ENCODE peak calls at places on chromosomes 3 and 15, in eight cellular contexts. H, S, P, Q, W, J, K and C are unnamed samples.

GRCh38 chr15:68430471-68431036 is 1.4 kb downstream of the ITGA11 start:
- DNase-seq in S (peak; percentile 36), H (no peak), P (no peak), K (peak; percentile 28), Q (no peak), J (peak; percentile 44), W (peak; percentile 83), C (no peak)

GRCh38 chr15:68783226-68784054 is 37.3 kb downstream of the ANP32A start:
- DNase-seq in W (no peak), S (no peak), P (no peak), Q (peak; percentile 19), K (no peak), H (peak; percentile 81), J (peak; percentile 61), C (peak; percentile 89)

GRCh38 chr3:58351920-58352319 is 19.2 kb downstream of the PXK start:
- DNase-seq in Q (no peak), J (no peak), P (no peak), H (no peak), S (no peak), K (no peak), W (no peak), C (peak; percentile 35)

GRCh38 chr3:73150369-73150768 is 88.9 kb downstream of the EBLN2 start:
- DNase-seq in H (no peak), S (no peak), P (no peak), W (no peak), K (no peak), J (no peak), Q (no peak), C (no peak)

GRCh38 chr15:101723161-101723873 is 956 bp downstream of the TARS3 start:
- DNase-seq in Q (no peak), K (peak; percentile 73), H (no peak), S (peak; percentile 58), P (no peak), W (no peak), J (no peak), C (no peak)

GRCh38 chr3:123949606-123950005 is 11.4 kb downstream of the CCDC14 start:
- DNase-seq in K (peak; percentile 84), W (no peak), S (no peak), P (no peak), J (no peak), H (no peak), Q (no peak), C (no peak)

GRCh38 chr3:42267878-42268277 is 1.9 kb upstream of the CCK start:
- DNase-seq in H (no peak), P (no peak), S (peak; percentile 23), K (no peak), Q (no peak), J (no peak), W (no peak), C (no peak)

GRCh38 chr3:185658504-185658912 is 72.4 kb downstream of the SENP2 start:
- DNase-seq in J (peak; percentile 90), W (peak; percentile 95), H (peak; percentile 75), S (peak; percentile 92), P (no peak), K (peak; percentile 99), Q (peak; percentile 14), C (no peak)

GRCh38 chr3:170320471-170321121 is 36.9 kb upstream of the SKIL start:
- DNase-seq in W (no peak), S (no peak), H (no peak), K (no peak), Q (no peak), P (no peak), J (no peak), C (no peak)

GRCh38 chr3:179929091-179929529 is 107.6 kb downstream of the PEX5L start:
- DNase-seq in Q (peak; percentile 35), K (peak; percentile 67), H (no peak), W (no peak), J (no peak), S (no peak), P (no peak), C (peak; percentile 46)

GRCh38 chr3:194884649-194885315 is 199.1 kb downstream of the FAM43A start:
- DNase-seq in J (no peak), H (no peak), P (no peak), S (no peak), Q (no peak), W (peak; percentile 17), K (no peak), C (no peak)

GRCh38 chr15:92882697-92883642 is 17.2 kb upstream of the CHD2 start:
- DNase-seq in P (no peak), S (no peak), J (peak; percentile 74), H (peak; percentile 77), K (peak; percentile 51), W (no peak), Q (no peak), C (peak; percentile 70)

GRCh38 chr15:60423540-60423939 is 25.8 kb upstream of the ANXA2 start:
- DNase-seq in Q (peak; percentile 44), J (no peak), H (no peak), S (peak; percentile 79), P (no peak), K (peak; percentile 96), W (no peak), C (no peak)

GRCh38 chr15:60428935-60429334 is 31.1 kb upstream of the ANXA2 start:
- DNase-seq in Q (no peak), J (no peak), W (no peak), P (no peak), S (no peak), K (no peak), H (no peak), C (no peak)

GRCh38 chr15:60424006-60424405 is 26.2 kb upstream of the ANXA2 start:
- DNase-seq in W (no peak), J (no peak), P (no peak), K (no peak), S (no peak), Q (no peak), H (no peak), C (no peak)

GRCh38 chr15:60421544-60421943 is 23.8 kb upstream of the ANXA2 start:
- DNase-seq in S (peak; percentile 54), Q (no peak), K (peak; percentile 76), W (no peak), H (no peak), J (no peak), P (no peak), C (no peak)

DNA sequence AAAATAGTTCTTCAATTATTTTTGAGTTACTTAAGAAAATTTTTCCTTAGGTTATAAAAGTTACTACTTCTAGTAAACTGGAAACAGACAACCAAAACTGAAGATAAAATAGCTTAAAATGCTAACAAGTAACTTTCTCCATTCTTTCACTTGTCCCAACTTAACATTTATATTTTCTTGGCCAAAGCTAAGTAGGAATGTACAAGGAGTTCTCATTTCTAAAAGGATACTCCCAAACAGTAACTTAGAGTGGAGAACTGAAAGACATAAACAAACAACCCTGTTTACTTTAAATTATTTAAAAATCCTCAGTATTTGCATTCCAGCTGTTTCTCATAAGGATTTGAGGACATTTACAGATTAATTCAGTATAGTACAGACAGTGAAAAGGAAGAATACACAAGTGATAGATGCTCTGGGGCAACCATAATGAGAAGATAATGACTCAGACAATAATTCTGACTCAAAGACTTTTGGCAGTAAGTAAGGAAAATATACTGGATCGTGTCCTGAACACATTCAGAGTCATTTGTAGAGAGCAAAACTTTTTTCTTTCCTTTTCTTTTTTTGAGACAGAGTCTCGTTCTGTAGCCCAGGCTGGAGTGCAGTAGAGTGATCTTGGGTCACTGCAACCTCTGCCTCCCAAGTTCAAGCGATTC is 29.2 kb upstream of the ANXA2 start:
- DNase-seq in W (no peak), P (no peak), S (no peak), K (peak; percentile 91), H (no peak), Q (no peak), J (no peak), C (no peak)
- H3K36me3 ChIP-seq in W (peaks cover 24% of the 10 kb centered on the region), P (no peaks in the 10 kb centered on the region), S (peaks cover 22% of the 10 kb centered on the region), K (peaks cover 6% of the 10 kb centered on the region), H (peaks cover 29% of the 10 kb centered on the region), Q (peaks cover 5% of the 10 kb centered on the region), J (peaks cover 3% of the 10 kb centered on the region), C (peaks cover 7% of the 10 kb centered on the region)

GRCh38 chr3:183662099-183662498 is 26.7 kb downstream of the KLHL24 start:
- DNase-seq in S (no peak), K (peak; percentile 33), Q (no peak), W (no peak), J (no peak), P (no peak), H (no peak), C (no peak)
- H3K4me3 ChIP-seq in S (no peak overlapping the region), K (no peak overlapping the region), Q (no peak overlapping the region), W (no peak overlapping the region), J (no peak overlapping the region), P (no peak overlapping the region), H (no peak overlapping the region), C (no peak overlapping the region)

DNA sequence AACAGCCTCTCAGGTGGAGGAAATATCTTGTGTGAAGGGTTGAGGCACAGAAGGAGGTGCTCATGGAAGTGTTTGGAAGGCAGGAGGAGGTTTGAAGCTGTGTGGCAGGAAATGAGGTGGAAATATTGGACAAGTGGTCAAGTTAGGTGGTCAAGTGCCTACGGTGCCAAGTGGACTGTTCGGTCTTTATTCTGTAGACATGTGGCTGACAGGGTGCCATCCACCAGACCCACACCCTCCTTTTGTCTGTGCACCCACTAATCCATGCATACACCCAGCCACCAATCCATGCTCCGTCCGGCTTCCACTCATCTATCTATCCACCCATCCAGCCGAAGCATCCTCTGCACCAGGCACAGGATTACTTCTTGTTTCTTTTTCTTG is 2.2 kb downstream of the SLC6A20 start:
- DNase-seq in J (no peak), W (no peak), K (no peak), Q (no peak), S (no peak), P (no peak), H (no peak), C (no peak)
- H3K27me3 ChIP-seq in J (peaks cover 40% of the 10 kb centered on the region), W (peaks cover 24% of the 10 kb centered on the region), K (peaks cover 89% of the 10 kb centered on the region), Q (peaks cover 2% of the 10 kb centered on the region), S (peaks cover 48% of the 10 kb centered on the region), P (peaks cover 3% of the 10 kb centered on the region), H (peaks cover 50% of the 10 kb centered on the region), C (peaks cover 43% of the 10 kb centered on the region)

GRCh38 chr15:74589826-74590225 is 25.8 kb upstream of the CLK3 start:
- DNase-seq in W (no peak), H (no peak), J (no peak), K (no peak), S (no peak), Q (no peak), P (no peak), C (no peak)

GRCh38 chr15:74585857-74586256 is 29.8 kb upstream of the CLK3 start:
- DNase-seq in W (no peak), Q (no peak), J (no peak), P (no peak), S (no peak), K (no peak), H (no peak), C (no peak)

GRCh38 chr15:74584204-74584603 is 31.4 kb upstream of the CLK3 start:
- DNase-seq in P (no peak), W (no peak), Q (no peak), S (no peak), H (no peak), J (no peak), K (no peak), C (peak; percentile 18)

GRCh38 chr15:74584779-74585178 is 30.9 kb upstream of the CLK3 start:
- DNase-seq in Q (no peak), H (no peak), W (no peak), K (no peak), P (no peak), S (no peak), J (no peak), C (peak; percentile 30)

DNA sequence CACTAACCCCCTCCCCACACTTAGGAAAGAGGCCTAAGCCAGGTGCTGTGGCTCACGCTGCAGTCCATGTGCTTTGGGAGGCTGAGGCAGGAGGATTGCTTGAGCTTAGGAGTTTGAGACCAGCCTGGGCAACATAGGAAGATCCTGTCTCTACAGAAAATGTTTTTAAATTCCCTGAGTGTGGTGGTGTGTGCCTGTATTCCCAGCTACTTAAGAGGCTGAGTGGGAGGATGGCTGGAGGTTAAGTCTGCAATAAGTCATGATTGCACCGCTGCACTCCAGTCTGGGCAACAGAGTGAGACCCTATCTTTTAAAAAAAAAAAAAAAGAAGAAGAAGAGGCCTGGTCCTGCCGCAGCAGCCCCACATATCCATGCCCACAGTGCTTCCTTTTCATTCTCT is 27.7 kb upstream of the CLK3 start:
- DNase-seq in J (no peak), K (peak; percentile 10), Q (no peak), P (no peak), S (no peak), W (no peak), H (no peak), C (no peak)
- H3K36me3 ChIP-seq in J (peaks cover 41% of the 10 kb centered on the region), K (no peaks in the 10 kb centered on the region), Q (peaks cover 10% of the 10 kb centered on the region), P (no peaks in the 10 kb centered on the region), S (peaks cover 13% of the 10 kb centered on the region), W (peaks cover 52% of the 10 kb centered on the region), H (peaks cover 31% of the 10 kb centered on the region), C (peaks cover 60% of the 10 kb centered on the region)